ENCODE peak calls at places on chromosomes 11 and 22, in nine cellular contexts. I, M, D, B, L, W, E, S and H are unnamed samples.
A peak's percentile ranks its signal among the peaks of the same experiment; 100 is the strongest.

GRCh38 chr22:49178246-49179005 is 649.2 kb downstream of the BRD1 start:
- DNase-seq in W (no peak), E (no peak), S (no peak), B (no peak), D (no peak), M (no peak), L (no peak), I (no peak), H (no peak)

GRCh38 chr22:28329582-28330073 is 350.0 kb downstream of the TTC28 start:
- DNase-seq in E (peak; percentile 73), B (no peak), D (no peak), L (peak; percentile 26), I (no peak), S (peak; percentile 90), W (peak; percentile 71), M (no peak), H (no peak)

GRCh38 chr11:67289651-67290479 is 762 bp downstream of the ANKRD13D start:
- DNase-seq in W (no peak), E (no peak), S (no peak), I (no peak), D (no peak), L (no peak), B (peak; percentile 47), M (no peak), H (no peak)

GRCh38 chr11:130644187-130644586 is 195.7 kb downstream of the ADAMTS15 start:
- DNase-seq in S (no peak), I (no peak), W (no peak), E (peak; percentile 39), L (no peak), B (no peak), M (no peak), D (no peak), H (peak; percentile 13)

GRCh38 chr11:111347723-111348115 is 31.4 kb downstream of the POU2AF1 start:
- DNase-seq in S (peak; percentile 58), M (no peak), E (peak; percentile 24), B (no peak), I (no peak), D (peak; percentile 52), W (no peak), L (peak; percentile 28), H (no peak)

GRCh38 chr22:40485813-40486610 is 115.6 kb downstream of the SGSM3 start:
- DNase-seq in I (no peak), L (peak; percentile 60), B (no peak), E (peak; percentile 78), S (peak; percentile 75), D (no peak), M (peak; percentile 29), W (no peak), H (no peak)

GRCh38 chr11:118488480-118489109 is 38.7 kb upstream of the TTC36 start:
- DNase-seq in B (peak; percentile 70), E (peak; percentile 47), W (peak; percentile 90), M (peak; percentile 27), S (peak; percentile 81), I (peak; percentile 65), L (peak; percentile 83), D (peak; percentile 18), H (peak; percentile 65)

GRCh38 chr22:29798801-29799200 is 31.6 kb downstream of the UQCR10 start:
- DNase-seq in D (no peak), M (peak; percentile 48), E (no peak), I (no peak), B (no peak), L (no peak), W (no peak), S (no peak), H (no peak)

GRCh38 chr11:75476716-75477613 is 44.0 kb upstream of the KLHL35 start:
- DNase-seq in M (peak; percentile 74), E (no peak), L (no peak), S (no peak), W (no peak), D (no peak), I (no peak), B (no peak), H (no peak)

GRCh38 chr11:95577716-95578460 is 211.7 kb downstream of the FAM76B start:
- DNase-seq in I (no peak), M (no peak), D (no peak), B (no peak), W (peak; percentile 45), S (peak; percentile 70), L (peak; percentile 83), E (peak; percentile 89), H (no peak)

GRCh38 chr11:133724116-133724515 is 121.2 kb downstream of the SPATA19 start:
- DNase-seq in I (no peak), L (no peak), E (no peak), S (no peak), D (no peak), M (no peak), B (no peak), W (no peak), H (no peak)

GRCh38 chr22:44642096-44642644 is 59.8 kb upstream of the PRR5 start:
- DNase-seq in W (no peak), L (no peak), D (no peak), I (no peak), E (no peak), M (no peak), S (no peak), B (no peak), H (no peak)

GRCh38 chr11:62999156-62999555 is 14.4 kb upstream of the SLC22A6 start:
- DNase-seq in W (no peak), E (no peak), D (no peak), S (no peak), L (no peak), I (no peak), M (no peak), B (no peak), H (no peak)

GRCh38 chr11:71946144-71946571 is 17.3 kb downstream of the RNF121 start:
- DNase-seq in M (no peak), S (peak; percentile 36), D (no peak), L (peak; percentile 78), I (no peak), B (peak; percentile 77), E (peak; percentile 82), W (peak; percentile 36), H (no peak)

GRCh38 chr11:131217313-131218297 is 152.8 kb upstream of the NTM start:
- DNase-seq in M (no peak), I (peak; percentile 3), W (no peak), D (no peak), E (no peak), S (peak; percentile 9), B (peak; percentile 1), L (peak; percentile 21), H (no peak)

GRCh38 chr22:45150139-45150538 is 13.6 kb upstream of the NUP50 start:
- DNase-seq in M (no peak), S (peak; percentile 35), L (no peak), E (no peak), B (no peak), I (no peak), D (no peak), W (no peak), H (no peak)

GRCh38 chr11:86869531-86869930 is 69.2 kb downstream of the PRSS23 start:
- DNase-seq in W (no peak), S (no peak), M (no peak), B (no peak), I (no peak), D (no peak), E (no peak), L (peak; percentile 14), H (no peak)

GRCh38 chr11:86869966-86870570 is 69.7 kb downstream of the PRSS23 start:
- DNase-seq in E (peak; percentile 19), M (peak; percentile 17), I (peak; percentile 27), W (peak; percentile 78), B (peak; percentile 54), D (no peak), S (peak; percentile 59), L (peak; percentile 63), H (peak; percentile 46)

GRCh38 chr11:86873573-86874083 is 73.3 kb downstream of the PRSS23 start:
- DNase-seq in W (peak; percentile 47), L (peak; percentile 31), D (no peak), I (no peak), B (no peak), S (no peak), M (no peak), E (no peak), H (no peak)

GRCh38 chr11:86876716-86877234 is 76.4 kb downstream of the PRSS23 start:
- DNase-seq in B (no peak), E (no peak), M (no peak), L (no peak), I (no peak), W (no peak), S (no peak), D (no peak), H (no peak)

GRCh38 chr11:86874314-86875056 is 74.1 kb downstream of the PRSS23 start:
- DNase-seq in D (no peak), L (peak; percentile 17), E (no peak), M (no peak), W (no peak), I (no peak), B (no peak), S (peak; percentile 38), H (no peak)
- H3K4me3 ChIP-seq in D (no peak overlapping the region), L (no peak overlapping the region), E (no peak overlapping the region), M (no peak overlapping the region), W (no peak overlapping the region), I (no peak overlapping the region), B (no peak overlapping the region), S (no peak overlapping the region), H (no peak overlapping the region)

GRCh38 chr11:35822815-35823495 is 120.9 kb upstream of the LDLRAD3 start:
- DNase-seq in E (no peak), I (no peak), M (no peak), W (peak; percentile 17), B (no peak), S (no peak), L (peak; percentile 13), D (no peak), H (no peak)
- H3K4me3 ChIP-seq in E (no peak overlapping the region), I (no peak overlapping the region), M (no peak overlapping the region), W (no peak overlapping the region), B (no peak overlapping the region), S (no peak overlapping the region), L (no peak overlapping the region), D (no peak overlapping the region), H (no peak overlapping the region)

DNA sequence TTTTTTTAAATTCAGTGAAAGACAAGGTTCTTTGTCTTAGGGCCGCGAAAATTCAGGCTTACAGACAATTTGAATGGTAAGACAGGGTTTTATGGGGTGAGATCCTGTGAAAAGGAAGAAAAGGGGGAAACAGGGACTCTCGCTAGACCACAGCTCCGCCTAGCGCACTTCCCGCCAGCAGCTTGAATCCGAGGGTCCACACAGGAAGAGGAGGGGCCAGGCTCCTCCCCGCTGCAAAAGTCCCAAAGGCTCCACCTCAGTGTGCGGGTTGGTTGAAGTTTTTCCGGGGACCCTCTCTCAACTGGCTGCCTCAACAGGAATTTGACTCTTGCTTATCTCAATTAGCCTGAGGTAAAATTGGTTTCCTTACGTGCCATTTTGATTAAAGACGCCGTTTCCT is 950.9 kb upstream of the CNTN5 start:
- DNase-seq in E (no peak), I (no peak), M (no peak), S (no peak), B (no peak), W (no peak), L (no peak), D (no peak), H (no peak)
- H3K4me3 ChIP-seq in E (no peak overlapping the region), I (no peak overlapping the region), M (no peak overlapping the region), S (no peak overlapping the region), B (no peak overlapping the region), W (no peak overlapping the region), L (no peak overlapping the region), D (no peak overlapping the region), H (no peak overlapping the region)

DNA sequence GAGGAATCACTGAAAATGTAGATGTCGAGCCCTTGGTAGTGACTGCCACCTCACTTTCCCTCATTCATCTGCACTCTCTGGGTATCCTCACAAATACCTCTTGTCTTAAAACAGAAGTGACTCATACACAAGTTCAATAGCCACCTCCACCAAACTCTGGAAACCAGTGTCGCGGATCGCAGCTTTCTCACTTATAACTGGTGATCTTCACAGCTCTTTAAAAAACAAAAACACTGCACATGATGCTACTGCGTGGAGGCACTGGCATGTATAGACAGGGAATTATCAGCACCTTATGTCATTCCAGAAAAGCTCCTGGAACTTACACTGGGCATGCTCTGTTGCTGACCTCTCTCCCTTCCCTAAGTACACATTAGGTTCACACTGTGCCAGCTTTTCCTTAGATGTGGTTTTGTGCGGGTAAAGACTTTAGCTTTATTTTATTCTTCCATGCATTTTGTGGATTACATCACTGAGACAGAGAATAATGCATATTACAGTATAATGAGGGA is 425.5 kb upstream of the CADM1 start:
- DNase-seq in D (no peak), L (no peak), E (no peak), W (no peak), B (no peak), S (no peak), M (no peak), I (no peak), H (no peak)
- H3K4me3 ChIP-seq in D (no peak overlapping the region), L (no peak overlapping the region), E (no peak overlapping the region), W (no peak overlapping the region), B (no peak overlapping the region), S (no peak overlapping the region), M (no peak overlapping the region), I (no peak overlapping the region), H (no peak overlapping the region)